ENCODE peak calls at places on chromosomes 3 and 15, in six cellular contexts. L is OCI-LY7, I is A549, G is vagina, Y is endothelial cell of umbilical vein, A is SK-N-SH. B is an unnamed sample. For H3K4me1, the result is how much of the 10 kb centered on the place peaks cover.

GRCh38 chr15:35771878-35772442 is 226.0 kb upstream of the DPH6 start:
- DNase-seq in L (no peak), Y (no peak), I (no peak), G (no peak), A (no peak), B (no peak)

GRCh38 chr3:45414823-45415222 is 26.4 kb downstream of the LARS2 start:
- DNase-seq in I (no peak), A (no peak), G (no peak), L (no peak), Y (no peak), B (no peak)

GRCh38 chr3:45509038-45509767 is 85.3 kb upstream of the LIMD1 start:
- DNase-seq in L (no peak), G (no peak), Y (no peak), I (no peak), A (no peak), B (no peak)

GRCh38 chr3:112472676-112473075 is 26.6 kb downstream of the BTLA start:
- DNase-seq in A (no peak), Y (no peak), I (no peak), G (no peak), L (no peak), B (no peak)

GRCh38 chr3:69065318-69065964 is 13.3 kb upstream of the TMF1 start:
- DNase-seq in L (no peak), A (no peak), I (no peak), Y (no peak), G (no peak), B (no peak)

GRCh38 chr3:141392018-141392370 is 23.7 kb downstream of the ZBTB38 start:
- DNase-seq in L (no peak), G (no peak), A (no peak), Y (no peak), I (no peak), B (no peak)

GRCh38 chr3:34301313-34301712 is 502.9 kb downstream of the PDCD6IP start:
- DNase-seq in G (no peak), Y (no peak), A (no peak), I (no peak), L (no peak), B (no peak)

GRCh38 chr3:101950510-101950909 is 101.2 kb downstream of the NFKBIZ start:
- DNase-seq in A (no peak), G (no peak), Y (peak), I (no peak), L (no peak), B (no peak)

GRCh38 chr15:57631386-57632110 is 39.8 kb downstream of the MYZAP start:
- DNase-seq in A (no peak), L (no peak), Y (no peak), G (no peak), I (no peak), B (no peak)

GRCh38 chr15:45645026-45645980 is 10.5 kb downstream of the SQOR start:
- DNase-seq in A (no peak), Y (peak), G (no peak), I (no peak), L (no peak), B (no peak)

GRCh38 chr15:68409736-68410370 is 22.1 kb downstream of the ITGA11 start:
- DNase-seq in L (no peak), A (no peak), G (peak), I (no peak), Y (no peak), B (peak)

GRCh38 chr15:58748040-58748786 is 1.3 kb downstream of the ADAM10 start:
- DNase-seq in L (peak), Y (peak), A (no peak), G (no peak), I (no peak), B (no peak)

GRCh38 chr3:53346922-53347260 is 452 bp downstream of the DCP1A start:
- DNase-seq in L (no peak), A (no peak), Y (no peak), G (no peak), I (no peak), B (no peak)

GRCh38 chr3:123527046-123527445 is 57.8 kb downstream of the HACD2 start:
- DNase-seq in Y (no peak), L (no peak), I (no peak), A (no peak), G (no peak), B (no peak)

GRCh38 chr3:87227835-87228144 is 681 bp downstream of the CHMP2B start:
- DNase-seq in G (no peak), Y (no peak), I (no peak), A (no peak), L (peak), B (no peak)

GRCh38 chr3:87225659-87226058 is 1.4 kb upstream of the CHMP2B start:
- DNase-seq in A (no peak), I (no peak), Y (no peak), G (no peak), L (no peak), B (no peak)

GRCh38 chr3:87229113-87229512 is 2.0 kb downstream of the CHMP2B start:
- DNase-seq in G (no peak), L (no peak), Y (no peak), I (no peak), A (no peak), B (no peak)

GRCh38 chr3:87227104-87227834 is at the start of gene CHMP2B:
- DNase-seq in I (peak), L (peak), Y (peak), A (peak), G (peak), B (peak)

DNA sequence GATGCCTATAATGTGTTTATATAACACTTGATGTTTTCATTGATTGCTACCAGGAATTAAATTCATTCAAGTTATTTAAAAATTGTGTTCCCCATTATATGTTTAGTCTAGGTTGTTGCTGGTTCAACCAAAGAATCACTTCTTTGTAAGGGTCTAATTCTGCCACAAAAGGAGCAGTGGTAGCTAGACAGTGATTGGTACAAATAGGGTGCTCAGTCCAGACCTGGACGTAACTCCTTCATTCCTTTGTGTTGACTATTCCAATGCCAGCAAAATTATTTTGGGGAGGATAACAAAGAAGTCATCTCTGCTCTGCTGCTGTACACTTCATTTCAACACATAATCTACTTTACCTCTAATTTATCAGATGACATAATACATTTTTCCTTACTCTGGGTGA is 1.2 kb downstream of the CHMP2B start:
- DNase-seq in A (no peak), G (no peak), I (no peak), L (no peak), Y (no peak), B (no peak)
- H3K4me3 ChIP-seq in A (peak), G (peak), I (peak), L (peak), Y (no peak), B (peak)

GRCh38 chr3:172131746-172132145 is 92.4 kb downstream of the FNDC3B start:
- DNase-seq in Y (no peak), A (no peak), L (no peak), G (no peak), I (no peak), B (no peak)
- H3K4me1 ChIP-seq in Y (half or more), A (half or more), L (under half), G (half or more), I (half or more), B (half or more)

GRCh38 chr3:55484741-55485207 is 2.3 kb downstream of the WNT5A start:
- DNase-seq in I (no peak), L (no peak), Y (no peak), A (no peak), G (no peak), B (no peak)
- H3K4me3 ChIP-seq in I (no peak), L (peak), Y (no peak), A (peak), G (peak), B (peak)

DNA sequence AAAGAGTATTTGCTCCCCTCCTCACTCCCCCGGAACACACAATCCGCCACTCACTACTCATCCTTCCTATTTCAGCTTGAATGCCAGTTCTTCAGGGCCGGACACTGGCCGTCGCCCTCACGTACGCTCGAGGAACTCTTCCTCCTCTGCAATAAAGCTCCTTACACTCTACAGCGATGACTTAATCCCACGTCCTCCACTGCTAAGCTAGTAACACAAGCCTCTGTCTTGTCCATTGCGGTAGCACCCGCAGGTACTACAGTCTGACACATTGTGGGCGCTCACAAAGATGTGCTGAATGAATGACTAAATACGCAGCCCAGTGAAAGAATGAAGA is 625 bp upstream of the EPHB3 start:
- DNase-seq in A (no peak), L (no peak), Y (no peak), I (peak), G (no peak), B (no peak)
- H3K4me1 ChIP-seq in A (under half), L (under half), Y (under half), I (under half), G (under half), B (under half)

GRCh38 chr3:156477306-156477705 is 77.6 kb downstream of the SSR3 start:
- DNase-seq in L (no peak), G (no peak), Y (no peak), I (no peak), A (no peak), B (no peak)

GRCh38 chr3:156471431-156471830 is 83.5 kb downstream of the SSR3 start:
- DNase-seq in L (no peak), I (no peak), G (no peak), A (peak), Y (peak), B (no peak)

GRCh38 chr3:156473341-156473740 is 81.6 kb downstream of the SSR3 start:
- DNase-seq in L (no peak), A (peak), G (no peak), Y (no peak), I (no peak), B (no peak)

GRCh38 chr3:156472150-156472549 is 82.8 kb downstream of the SSR3 start:
- DNase-seq in G (no peak), I (no peak), Y (no peak), A (no peak), L (peak), B (no peak)

DNA sequence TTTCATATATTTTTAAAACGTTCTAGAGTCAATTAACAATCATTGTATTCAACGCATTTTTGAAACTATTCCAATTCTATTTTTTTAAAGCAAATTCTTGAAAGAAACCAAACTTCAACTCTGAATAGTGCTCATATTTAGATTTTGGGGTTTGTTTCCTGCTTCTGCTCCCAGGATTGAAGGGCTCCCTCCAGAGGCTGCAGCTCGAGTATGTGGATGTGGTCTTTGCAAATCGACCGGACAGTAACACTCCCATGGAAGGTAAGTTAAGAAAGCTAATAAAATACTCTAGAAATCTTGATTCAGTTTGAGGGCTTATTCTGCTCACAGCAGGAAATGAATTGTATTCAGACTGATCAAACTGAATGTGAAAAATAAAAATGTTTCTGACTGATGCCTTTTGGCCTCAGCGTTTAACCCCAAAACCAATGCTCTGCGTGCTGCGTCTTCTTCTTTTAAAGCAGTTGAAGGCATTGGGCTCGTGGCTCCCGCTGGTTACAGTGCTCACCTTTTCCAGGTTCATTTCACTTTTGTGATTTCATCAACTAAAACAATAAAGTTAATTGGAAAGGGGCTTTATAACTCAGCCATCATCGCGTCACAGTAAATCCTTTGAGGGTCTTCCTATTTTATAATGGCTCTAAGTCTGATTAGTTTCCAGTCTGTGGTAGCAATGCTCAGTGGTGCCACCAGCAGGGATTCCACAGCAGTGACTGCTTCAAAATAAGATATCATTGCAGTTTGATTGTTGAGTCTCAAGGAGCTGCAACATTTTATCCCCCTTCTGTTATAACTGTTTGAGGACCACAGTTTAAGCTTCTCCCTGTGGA is 80.1 kb downstream of the SSR3 start:
- DNase-seq in A (no peak), I (peak), Y (no peak), G (no peak), L (peak), B (no peak)
- H3K4me3 ChIP-seq in A (no peak), I (no peak), Y (no peak), G (no peak), L (no peak), B (no peak)

DNA sequence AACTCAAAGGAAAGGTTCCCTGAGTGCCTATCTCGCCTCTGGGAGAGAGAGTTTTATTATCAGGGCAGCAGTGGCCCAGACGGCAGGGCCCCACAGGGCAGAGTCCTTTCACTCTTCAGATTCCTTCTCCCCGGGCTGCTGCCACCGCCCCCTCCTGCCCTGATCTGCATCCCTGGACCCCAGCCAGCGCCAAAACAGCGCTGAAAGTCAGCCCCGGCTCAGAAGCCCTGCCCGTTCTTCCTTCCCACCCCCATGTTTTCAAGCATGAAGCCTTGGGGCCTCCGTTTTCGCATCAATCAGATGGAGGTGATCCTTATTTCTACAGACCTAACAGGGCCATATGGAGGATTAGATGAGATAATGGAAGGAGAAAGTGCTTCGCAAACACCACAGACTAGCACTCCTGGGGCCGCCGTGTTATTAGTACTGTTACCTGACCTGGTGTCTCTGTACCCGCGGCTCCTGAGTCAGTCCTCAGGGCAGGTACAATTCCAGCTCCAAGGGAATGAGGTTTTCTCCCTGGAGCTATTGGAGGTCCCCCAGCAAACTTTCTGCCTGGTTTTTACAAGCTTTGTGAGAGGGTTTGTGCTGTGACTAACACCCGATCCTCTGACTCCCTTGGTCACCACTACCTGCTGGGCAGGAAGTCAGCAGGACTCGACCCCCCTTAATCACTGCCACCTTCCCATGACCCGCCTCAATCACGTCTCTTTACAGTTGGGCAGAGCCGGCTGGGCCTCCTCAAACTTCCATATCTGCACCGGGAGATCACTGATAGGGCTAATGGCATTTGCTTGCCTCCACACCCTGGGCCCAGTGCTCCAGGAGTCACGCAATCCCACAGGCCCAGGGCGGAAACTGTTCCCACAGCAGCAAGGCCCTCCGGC is 39.5 kb upstream of the TSEN2 start:
- DNase-seq in G (no peak), I (peak), A (peak), L (no peak), Y (no peak), B (no peak)
- H3K4me1 ChIP-seq in G (under half), I (under half), A (under half), L (under half), Y (under half), B (under half)

GRCh38 chr3:181693280-181693679 is 18.4 kb upstream of the SOX2 start:
- DNase-seq in L (no peak), I (no peak), Y (no peak), A (no peak), G (no peak), B (no peak)

GRCh38 chr3:181695661-181696491 is 15.8 kb upstream of the SOX2 start:
- DNase-seq in L (no peak), I (no peak), Y (peak), A (no peak), G (no peak), B (no peak)

GRCh38 chr3:181692850-181693154 is 18.9 kb upstream of the SOX2 start:
- DNase-seq in G (no peak), Y (no peak), I (no peak), L (no peak), A (no peak), B (no peak)

GRCh38 chr3:181696641-181697230 is 15.0 kb upstream of the SOX2 start:
- DNase-seq in I (no peak), A (no peak), L (no peak), Y (no peak), G (no peak), B (no peak)

GRCh38 chr3:181694805-181695660 is 16.7 kb upstream of the SOX2 start:
- DNase-seq in I (no peak), A (no peak), Y (peak), G (no peak), L (no peak), B (no peak)
- H3K4me3 ChIP-seq in I (no peak), A (no peak), Y (peak), G (peak), L (no peak), B (peak)

GRCh38 chr3:64084640-64085039 is 61.3 kb upstream of the PSMD6 start:
- DNase-seq in Y (no peak), I (peak), L (no peak), G (no peak), A (no peak), B (no peak)

GRCh38 chr3:64088408-64089136 is 65.3 kb upstream of the PSMD6 start:
- DNase-seq in G (no peak), I (no peak), A (no peak), L (no peak), Y (no peak), B (no peak)

GRCh38 chr3:64082917-64083587 is 59.8 kb upstream of the PSMD6 start:
- DNase-seq in L (no peak), Y (no peak), G (no peak), A (no peak), I (no peak), B (no peak)

GRCh38 chr3:64083588-64083974 is 60.3 kb upstream of the PSMD6 start:
- DNase-seq in I (no peak), L (no peak), Y (no peak), G (no peak), A (no peak), B (no peak)

GRCh38 chr3:64086479-64086878 is 63.2 kb upstream of the PSMD6 start:
- DNase-seq in I (no peak), G (no peak), Y (no peak), A (no peak), L (no peak), B (no peak)
- H3K4me1 ChIP-seq in I (half or more), G (under half), Y (under half), A (under half), L (under half), B (under half)

GRCh38 chr15:25776071-25776740 is 86.9 kb downstream of the ATP10A start:
- DNase-seq in L (no peak), G (no peak), I (no peak), A (no peak), Y (no peak), B (no peak)
- H3K4me3 ChIP-seq in L (no peak), G (no peak), I (no peak), A (no peak), Y (no peak), B (no peak)